ENCODE peak calls at places on chromosomes 13 and 19, in ten cellular contexts. M, E, Z, B, G, U, N, O, I and C are unnamed samples.
A peak's percentile ranks its signal among the peaks of the same experiment; 100 is the strongest.

GRCh38 chr13:28239374-28239773 is 101.0 kb downstream of the PAN3 start:
- DNase-seq in M (peak; percentile 87), E (no peak), Z (no peak), B (peak; percentile 85), G (no peak), U (no peak), N (no peak), O (no peak), I (peak; percentile 88), C (no peak)

GRCh38 chr13:29284726-29285125 is 310.8 kb downstream of the SLC7A1 start:
- DNase-seq in M (no peak), E (no peak), Z (no peak), B (peak; percentile 1), G (no peak), U (no peak), N (no peak), O (no peak), I (no peak), C (no peak)

GRCh38 chr13:90867336-90867683 is 480.2 kb upstream of the MIR17HG start:
- DNase-seq in M (peak; percentile 89), E (no peak), Z (peak; percentile 59), B (peak; percentile 70), G (peak; percentile 31), U (peak; percentile 50), N (peak; percentile 32), O (peak; percentile 82), I (peak; percentile 90), C (peak; percentile 77)

GRCh38 chr19:18924684-18925213 is 5.2 kb downstream of the DDX49 start:
- DNase-seq in M (no peak), E (no peak), Z (no peak), B (no peak), G (no peak), U (no peak), N (no peak), O (no peak), I (no peak), C (no peak)

GRCh38 chr19:20247016-20247683 is 80.1 kb downstream of the ZNF486 start:
- DNase-seq in M (peak; percentile 38), E (no peak), Z (peak; percentile 54), B (peak; percentile 16), G (peak; percentile 77), U (peak; percentile 16), N (no peak), O (peak; percentile 77), I (peak; percentile 3), C (peak; percentile 40)

GRCh38 chr13:109835321-109835720 is 48.9 kb upstream of the IRS2 start:
- DNase-seq in M (peak; percentile 13), E (no peak), Z (no peak), B (peak; percentile 23), G (no peak), U (no peak), N (no peak), O (no peak), I (peak; percentile 12), C (no peak)

GRCh38 chr19:33063356-33064116 is 1.2 kb downstream of the RHPN2 start:
- DNase-seq in M (peak; percentile 45), E (no peak), Z (peak; percentile 46), B (peak; percentile 18), G (no peak), U (no peak), N (no peak), O (peak; percentile 13), I (peak; percentile 43), C (no peak)

GRCh38 chr19:13841339-13842293 is 35.3 kb upstream of the NANOS3 start:
- DNase-seq in M (peak; percentile 45), E (peak; percentile 54), Z (peak; percentile 77), B (no peak), G (peak; percentile 52), U (no peak), N (no peak), O (no peak), I (peak; percentile 49), C (no peak)

GRCh38 chr13:35630551-35631275 is 154.2 kb upstream of the MAB21L1 start:
- DNase-seq in M (peak; percentile 65), E (no peak), Z (no peak), B (peak; percentile 74), G (no peak), U (no peak), N (peak; percentile 28), O (peak; percentile 54), I (peak; percentile 67), C (no peak)

GRCh38 chr19:51531349-51532315 is at the start of gene SIGLEC6:
- DNase-seq in M (no peak), E (no peak), Z (no peak), B (no peak), G (no peak), U (peak; percentile 47), N (no peak), O (peak; percentile 37), I (no peak), C (no peak)

GRCh38 chr19:7326105-7326877 is 22.4 kb upstream of the ARHGEF18 start:
- DNase-seq in M (peak; percentile 21), E (no peak), Z (no peak), B (peak; percentile 36), G (no peak), U (no peak), N (no peak), O (peak; percentile 71), I (peak; percentile 18), C (peak; percentile 6)

GRCh38 chr13:33018886-33019285 is 2.7 kb downstream of the KL start:
- DNase-seq in M (no peak), E (no peak), Z (no peak), B (no peak), G (no peak), U (no peak), N (no peak), O (no peak), I (no peak), C (no peak)

GRCh38 chr13:41554180-41554579 is 96.8 kb downstream of the RGCC start:
- DNase-seq in M (no peak), E (no peak), Z (no peak), B (no peak), G (no peak), U (no peak), N (no peak), O (peak; percentile 18), I (no peak), C (no peak)

GRCh38 chr19:44808463-44809371 is at the start of gene BCAM:
- DNase-seq in M (peak; percentile 85), E (no peak), Z (peak; percentile 90), B (peak; percentile 50), G (peak; percentile 90), U (peak; percentile 86), N (no peak), O (no peak), I (peak; percentile 85), C (no peak)

DNA sequence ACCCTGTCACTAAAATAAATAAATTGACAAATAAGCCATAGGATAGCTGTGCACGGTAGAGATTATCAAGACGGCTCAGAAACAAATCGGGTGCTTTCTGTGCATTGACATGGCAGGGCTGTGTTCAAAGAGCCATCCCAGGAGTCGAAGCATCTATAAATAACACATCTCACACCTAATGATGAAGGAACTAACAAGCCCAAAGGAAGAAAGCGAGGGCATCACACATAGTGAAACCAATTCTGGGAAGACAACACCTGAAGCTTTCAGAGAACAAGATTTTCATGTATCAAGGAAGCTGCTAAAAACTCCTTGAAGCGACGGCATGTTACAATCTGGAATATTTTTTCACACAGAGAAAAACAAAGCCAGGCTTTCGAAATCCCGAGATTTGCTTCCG is 36.1 kb downstream of the KLF2 start:
- DNase-seq in M (no peak), E (no peak), Z (no peak), B (no peak), G (no peak), U (no peak), N (no peak), O (no peak), I (no peak), C (no peak)
- H3K4me3 ChIP-seq in M (no peak overlapping the region), E (peak overlapping the region; percentile 22), Z (no peak overlapping the region), B (no peak overlapping the region), G (no peak overlapping the region), U (no peak overlapping the region), N (no peak overlapping the region), O (no peak overlapping the region), I (no peak overlapping the region), C (no peak overlapping the region)

GRCh38 chr19:4370418-4371041 is 27.2 kb downstream of the MPND start:
- DNase-seq in M (no peak), E (no peak), Z (no peak), B (no peak), G (no peak), U (no peak), N (no peak), O (no peak), I (no peak), C (no peak)
- H3K4me3 ChIP-seq in M (no peak overlapping the region), E (peak overlapping the region; percentile 76), Z (no peak overlapping the region), B (no peak overlapping the region), G (no peak overlapping the region), U (peak overlapping the region; percentile 50), N (no peak overlapping the region), O (peak overlapping the region; percentile 61), I (no peak overlapping the region), C (no peak overlapping the region)

DNA sequence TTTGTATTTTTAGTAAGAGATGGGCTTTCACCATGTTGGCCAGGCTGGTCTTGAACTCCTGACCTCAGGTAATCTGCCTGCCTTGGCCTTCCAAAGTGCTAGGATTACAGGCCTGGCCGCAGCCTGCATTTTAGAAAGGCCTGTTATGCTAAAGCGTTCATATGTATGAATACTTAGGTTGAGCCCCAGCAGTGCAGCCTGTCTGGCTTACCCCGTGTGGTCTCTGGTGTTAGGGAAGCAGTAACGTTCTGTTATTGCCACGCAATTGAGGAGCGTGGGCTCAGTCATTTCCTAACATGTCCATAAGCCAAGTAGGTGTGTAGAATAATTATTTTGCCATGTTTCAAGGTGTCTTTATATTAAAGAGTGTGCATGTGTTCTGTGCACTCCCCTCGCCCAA is 14.3 kb downstream of the HNRNPM start:
- DNase-seq in M (no peak), E (no peak), Z (no peak), B (no peak), G (no peak), U (no peak), N (no peak), O (no peak), I (no peak), C (no peak)
- H3K4me3 ChIP-seq in M (no peak overlapping the region), E (no peak overlapping the region), Z (no peak overlapping the region), B (no peak overlapping the region), G (no peak overlapping the region), U (peak overlapping the region; percentile 22), N (no peak overlapping the region), O (no peak overlapping the region), I (no peak overlapping the region), C (no peak overlapping the region)

GRCh38 chr13:50512602-50513527 is 330.6 kb downstream of the DLEU7 start:
- DNase-seq in M (peak; percentile 70), E (no peak), Z (peak; percentile 48), B (peak; percentile 41), G (peak; percentile 53), U (peak; percentile 66), N (no peak), O (peak; percentile 95), I (peak; percentile 60), C (peak; percentile 78)

GRCh38 chr13:50509771-50510441 is 333.6 kb downstream of the DLEU7 start:
- DNase-seq in M (peak; percentile 29), E (no peak), Z (no peak), B (no peak), G (no peak), U (no peak), N (no peak), O (peak; percentile 10), I (no peak), C (no peak)

GRCh38 chr13:50511877-50512332 is 331.6 kb downstream of the DLEU7 start:
- DNase-seq in M (no peak), E (no peak), Z (no peak), B (no peak), G (no peak), U (no peak), N (no peak), O (peak; percentile 85), I (no peak), C (no peak)

GRCh38 chr13:50514249-50514648 is 329.2 kb downstream of the DLEU7 start:
- DNase-seq in M (no peak), E (no peak), Z (no peak), B (no peak), G (no peak), U (no peak), N (no peak), O (no peak), I (no peak), C (no peak)

GRCh38 chr13:50513528-50513863 is 330.0 kb downstream of the DLEU7 start:
- DNase-seq in M (no peak), E (no peak), Z (no peak), B (no peak), G (no peak), U (no peak), N (no peak), O (peak; percentile 46), I (no peak), C (no peak)
- H3K4me3 ChIP-seq in M (no peak overlapping the region), E (no peak overlapping the region), Z (no peak overlapping the region), B (no peak overlapping the region), G (no peak overlapping the region), U (no peak overlapping the region), N (no peak overlapping the region), O (peak overlapping the region; percentile 50), I (no peak overlapping the region), C (peak overlapping the region; percentile 15)